ENCODE peak calls at places on chromosomes 5 and 9, in eight cellular contexts. X is hypothalamus, Z is left kidney, S is left cardiac atrium, L is HFF-Myc, F is AG09309, R is right lobe of liver, V is activated T-cell treated with anti-CD3 and anti-CD28 coated beads for 4 hours. P is an unnamed sample.

GRCh38 chr9:75105841-75106240 is 17.5 kb downstream of the OSTF1 start:
- DNase-seq in L (no peak), V (no peak), X (no peak), S (no peak), F (no peak), Z (no peak), R (no peak), P (no peak)

GRCh38 chr9:129674229-129674628 is 8.8 kb downstream of the PRRX2 start:
- DNase-seq in L (no peak), F (no peak), X (no peak), R (no peak), S (no peak), Z (no peak), V (no peak), P (no peak)

GRCh38 chr5:148156609-148157008 is 11.7 kb upstream of the SPINK14 start:
- DNase-seq in Z (no peak), F (no peak), X (no peak), V (no peak), R (no peak), S (no peak), L (no peak), P (no peak)

GRCh38 chr9:127183814-127184582 is 61.6 kb upstream of the ANGPTL2 start:
- DNase-seq in R (no peak), V (no peak), F (peak), S (peak), L (no peak), X (no peak), Z (peak), P (no peak)

GRCh38 chr5:135181653-135182052 is 147.6 kb upstream of the PITX1 start:
- DNase-seq in V (no peak), R (no peak), Z (no peak), L (no peak), X (no peak), S (no peak), F (no peak), P (no peak)

GRCh38 chr5:151023047-151023615 is 2.7 kb downstream of the GPX3 start:
- DNase-seq in X (no peak), L (no peak), V (no peak), Z (no peak), S (peak), R (peak), F (no peak), P (no peak)

GRCh38 chr5:134133213-134133994 is 18.9 kb downstream of the TCF7 start:
- DNase-seq in X (no peak), V (no peak), R (no peak), F (no peak), S (peak), L (no peak), Z (no peak), P (no peak)

GRCh38 chr5:153551537-153552079 is 61.1 kb downstream of the GRIA1 start:
- DNase-seq in S (no peak), R (no peak), L (peak), Z (no peak), F (peak), X (no peak), V (no peak), P (no peak)

GRCh38 chr9:5838884-5839571 is 6.1 kb upstream of the ERMP1 start:
- DNase-seq in S (no peak), Z (peak), F (no peak), X (no peak), V (no peak), R (peak), L (no peak), P (no peak)

GRCh38 chr9:20394928-20395327 is 227.4 kb downstream of the MLLT3 start:
- DNase-seq in X (no peak), R (no peak), F (no peak), L (peak), V (no peak), S (no peak), Z (no peak), P (no peak)

GRCh38 chr5:102718819-102719218 is 36.3 kb upstream of the PAM start:
- DNase-seq in V (no peak), S (no peak), R (no peak), F (peak), Z (no peak), X (no peak), L (no peak), P (no peak)

GRCh38 chr5:134571703-134572405 is 46.4 kb downstream of the JADE2 start:
- DNase-seq in L (no peak), F (no peak), Z (peak), S (no peak), R (no peak), V (no peak), X (no peak), P (no peak)

GRCh38 chr9:113621309-113621791 is 157.8 kb downstream of the RGS3 start:
- DNase-seq in X (no peak), S (peak), L (peak), Z (peak), V (no peak), R (peak), F (peak), P (no peak)

GRCh38 chr9:33881635-33882034 is 64.7 kb downstream of the UBE2R2 start:
- DNase-seq in L (no peak), X (no peak), F (no peak), S (no peak), Z (no peak), V (no peak), R (no peak), P (no peak)

GRCh38 chr9:96251451-96251850 is 50.5 kb downstream of the HSD17B3 start:
- DNase-seq in Z (no peak), X (no peak), R (no peak), S (no peak), V (no peak), L (no peak), F (no peak), P (no peak)

GRCh38 chr5:177429248-177430045 is 3.0 kb downstream of the GRK6 start:
- DNase-seq in R (peak), F (no peak), S (peak), L (no peak), V (peak), X (no peak), Z (no peak), P (no peak)

GRCh38 chr5:160174780-160175437 is 54.4 kb upstream of the FABP6 start:
- DNase-seq in S (no peak), V (no peak), R (no peak), F (no peak), L (no peak), Z (no peak), X (no peak), P (no peak)

GRCh38 chr9:90065001-90065400 is 460.2 kb downstream of the GADD45G start:
- DNase-seq in X (no peak), V (no peak), Z (peak), S (no peak), R (no peak), F (no peak), L (no peak), P (no peak)

GRCh38 chr9:95611354-95611753 is 94.6 kb upstream of the PTCH1 start:
- DNase-seq in X (no peak), R (no peak), V (no peak), Z (no peak), S (no peak), F (no peak), L (no peak), P (no peak)

GRCh38 chr9:88988796-88989641 is 2.2 kb upstream of the S1PR3 start:
- DNase-seq in Z (peak), S (no peak), R (no peak), X (no peak), V (no peak), L (no peak), F (peak), P (no peak)

GRCh38 chr5:59648949-59649921 is 244.3 kb downstream of the PDE4D start:
- DNase-seq in X (no peak), R (peak), F (no peak), V (no peak), L (no peak), S (peak), Z (peak), P (peak)

GRCh38 chr5:33877483-33877882 is 14.3 kb downstream of the ADAMTS12 start:
- DNase-seq in Z (no peak), L (no peak), X (no peak), F (no peak), R (no peak), S (no peak), V (no peak), P (no peak)

GRCh38 chr9:101398930-101399640 is 434 bp downstream of the ZNF189 start:
- DNase-seq in R (peak), V (no peak), F (no peak), L (no peak), X (no peak), S (no peak), Z (no peak), P (no peak)

GRCh38 chr5:33753704-33754103 is 138.1 kb downstream of the ADAMTS12 start:
- DNase-seq in Z (no peak), L (no peak), X (no peak), S (no peak), R (no peak), V (no peak), F (no peak), P (no peak)

GRCh38 chr9:69054989-69055388 is 19.4 kb downstream of the FXN start:
- DNase-seq in S (no peak), R (no peak), Z (no peak), L (no peak), X (no peak), V (no peak), F (no peak), P (no peak)

GRCh38 chr9:82021198-82021597 is 32.6 kb downstream of the SPATA31D1 start:
- DNase-seq in S (no peak), L (peak), F (peak), X (no peak), V (no peak), Z (no peak), R (peak), P (no peak)

GRCh38 chr5:84397385-84397784 is 12.7 kb upstream of the EDIL3 start:
- DNase-seq in Z (no peak), X (no peak), F (no peak), S (no peak), L (no peak), R (no peak), V (no peak), P (no peak)

GRCh38 chr5:38453506-38453905 is 102.9 kb downstream of the LIFR start:
- DNase-seq in V (no peak), R (no peak), Z (no peak), F (no peak), L (no peak), S (no peak), X (no peak), P (no peak)

GRCh38 chr5:143066556-143067281 is 296.5 kb downstream of the ARHGAP26 start:
- DNase-seq in L (no peak), X (no peak), Z (peak), R (no peak), S (no peak), F (no peak), V (peak), P (no peak)

GRCh38 chr5:56585466-56585865 is 229.9 kb upstream of the MAP3K1 start:
- DNase-seq in V (no peak), F (no peak), X (no peak), Z (no peak), R (no peak), L (no peak), S (no peak), P (no peak)

GRCh38 chr5:136776022-136776927 is 410.9 kb upstream of the TRPC7 start:
- DNase-seq in S (no peak), F (peak), L (peak), R (no peak), V (no peak), Z (no peak), X (no peak), P (no peak)

GRCh38 chr9:23821400-23822181 is 4.4 kb downstream of the ELAVL2 start:
- DNase-seq in S (peak), V (no peak), Z (peak), R (no peak), X (no peak), F (no peak), L (no peak), P (peak)